ENCODE peak calls at places on chromosomes 1 and 21, in ten cellular contexts. Y is WTC11, Z is nephron progenitor cell, H is body of pancreas, N is colonic mucosa, R is kidney, D is osteocyte, M is AG10803, A is PC-3, O is kidney epithelial cell. I is an unnamed sample.

GRCh38 chr1:235933017-235933416 is 66.3 kb upstream of the LYST start:
- DNase-seq in D (no peak), Y (no peak), R (no peak), H (no peak), O (no peak), A (no peak), Z (no peak), M (no peak), N (no peak), I (no peak)

GRCh38 chr1:226404063-226404903 is 3.6 kb downstream of the PARP1 start:
- DNase-seq in H (no peak), O (no peak), Z (no peak), Y (no peak), R (no peak), D (no peak), A (peak), N (no peak), M (peak), I (peak)

GRCh38 chr1:33684346-33685122 is 179.3 kb upstream of the HMGB4 start:
- DNase-seq in H (no peak), M (peak), O (no peak), N (no peak), D (no peak), Z (no peak), R (no peak), A (no peak), Y (no peak), I (no peak)

GRCh38 chr21:39022901-39023693 is 160.2 kb downstream of the PSMG1 start:
- DNase-seq in Y (no peak), R (peak), O (peak), M (peak), D (no peak), N (no peak), Z (peak), A (no peak), H (peak), I (no peak)

GRCh38 chr1:226268421-226269124 is 40.4 kb downstream of the LIN9 start:
- DNase-seq in D (no peak), Z (no peak), O (no peak), A (peak), H (peak), R (no peak), N (no peak), Y (no peak), M (peak), I (no peak)

GRCh38 chr1:184118051-184118450 is 66.5 kb downstream of the TSEN15 start:
- DNase-seq in O (peak), Y (no peak), H (no peak), D (no peak), Z (no peak), M (peak), N (no peak), R (no peak), A (peak), I (peak)

GRCh38 chr1:109484519-109484975 is 842 bp downstream of the ATXN7L2 start:
- DNase-seq in Y (peak), Z (no peak), A (no peak), D (no peak), O (no peak), R (no peak), H (no peak), M (no peak), N (no peak), I (no peak)

GRCh38 chr1:78607944-78608343 is 12.3 kb upstream of the IFI44L start:
- DNase-seq in D (no peak), O (no peak), M (no peak), Z (no peak), H (peak), R (no peak), N (peak), Y (no peak), A (no peak), I (no peak)

GRCh38 chr1:248863011-248863881 is 4.4 kb upstream of the ZNF692 start:
- DNase-seq in Y (peak), A (peak), D (no peak), Z (peak), H (peak), M (peak), O (no peak), N (peak), R (peak), I (peak)

GRCh38 chr1:41053324-41053723 is 31.8 kb upstream of the SLFNL1 start:
- DNase-seq in M (no peak), A (no peak), Z (no peak), H (no peak), R (no peak), N (no peak), Y (no peak), O (no peak), D (no peak), I (no peak)

GRCh38 chr21:19724081-19724480 is 1274.1 kb upstream of the NCAM2 start:
- DNase-seq in D (no peak), O (no peak), H (no peak), Y (no peak), A (no peak), M (no peak), N (no peak), Z (no peak), R (no peak), I (no peak)

GRCh38 chr1:209672705-209673630 is 2.2 kb upstream of the G0S2 start:
- DNase-seq in Y (no peak), O (no peak), D (no peak), H (no peak), A (peak), R (no peak), Z (no peak), N (no peak), M (peak), I (no peak)

GRCh38 chr1:214446772-214447556 is 104.4 kb downstream of the PTPN14 start:
- DNase-seq in M (peak), Y (peak), R (peak), D (no peak), Z (peak), O (peak), H (peak), A (peak), N (no peak), I (peak)

GRCh38 chr1:47002211-47002610 is 21.3 kb upstream of the CYP4X1 start:
- DNase-seq in R (no peak), O (no peak), M (no peak), A (peak), Y (no peak), Z (no peak), N (no peak), D (no peak), H (no peak), I (no peak)
- TF ChIP-seq CTCF in R (peak), O (peak), M (peak), A (peak), Y (no peak), Z (peak), N (no peak), D (peak), H (no peak), I (no peak)

GRCh38 chr21:25565272-25566199 is 41.7 kb downstream of the MRPL39 start:
- DNase-seq in Y (no peak), H (no peak), M (no peak), N (no peak), Z (no peak), A (no peak), O (no peak), D (no peak), R (no peak), I (no peak)

GRCh38 chr21:25566645-25567044 is 40.6 kb downstream of the MRPL39 start:
- DNase-seq in M (no peak), D (no peak), N (no peak), A (no peak), R (no peak), Z (no peak), O (no peak), H (no peak), Y (no peak), I (no peak)

GRCh38 chr21:25569084-25569483 is 38.2 kb downstream of the MRPL39 start:
- DNase-seq in A (no peak), O (no peak), D (no peak), M (no peak), Y (no peak), R (no peak), N (no peak), H (no peak), Z (no peak), I (no peak)

GRCh38 chr21:25568230-25568629 is 39.1 kb downstream of the MRPL39 start:
- DNase-seq in H (peak), Y (no peak), A (no peak), D (no peak), O (no peak), N (peak), M (peak), Z (peak), R (peak), I (no peak)

DNA sequence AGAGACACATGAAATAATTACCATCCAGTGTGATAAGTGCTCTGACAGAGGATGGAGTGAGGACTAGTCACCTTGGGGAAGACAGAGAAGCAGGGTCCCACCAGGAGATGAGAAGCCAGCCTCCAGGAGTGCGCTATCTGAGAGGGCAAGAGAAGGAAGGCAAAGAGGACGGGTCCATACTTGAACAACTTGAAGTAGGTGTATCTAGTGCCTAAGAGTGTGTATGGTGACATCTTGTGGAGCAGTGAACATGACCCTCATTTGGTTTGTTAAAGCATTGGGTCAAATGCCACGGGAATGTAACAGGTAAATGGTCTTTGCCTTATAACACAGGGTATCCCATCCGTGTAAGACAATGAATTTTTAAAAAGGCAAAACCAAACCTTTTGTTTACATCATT is 39.8 kb downstream of the MRPL39 start:
- DNase-seq in N (no peak), O (no peak), R (no peak), D (no peak), H (no peak), A (no peak), Y (no peak), Z (no peak), M (no peak), I (no peak)
- TF ChIP-seq CTCF in N (no peak), O (no peak), R (no peak), D (no peak), H (no peak), A (no peak), Y (no peak), Z (no peak), M (no peak), I (no peak)

GRCh38 chr1:113109908-113110554 is 37.0 kb downstream of the LRIG2 start:
- DNase-seq in A (peak), M (peak), D (no peak), R (no peak), H (peak), Y (no peak), Z (no peak), N (no peak), O (no peak), I (peak)
- TF ChIP-seq CTCF in A (peak), M (peak), D (no peak), R (no peak), H (peak), Y (no peak), Z (no peak), N (no peak), O (no peak), I (peak)

GRCh38 chr1:6207921-6208320 is 2.0 kb downstream of the RNF207 start:
- DNase-seq in H (no peak), O (no peak), D (no peak), Y (no peak), Z (no peak), A (no peak), R (no peak), N (no peak), M (no peak), I (no peak)

GRCh38 chr1:6210606-6211355 is 4.9 kb downstream of the RNF207 start:
- DNase-seq in D (no peak), N (no peak), M (no peak), Y (no peak), O (no peak), A (no peak), R (peak), Z (no peak), H (no peak), I (no peak)

GRCh38 chr1:6207075-6207885 is 1.4 kb downstream of the RNF207 start:
- DNase-seq in O (no peak), H (no peak), Z (no peak), N (no peak), A (no peak), D (no peak), Y (no peak), R (peak), M (no peak), I (no peak)

GRCh38 chr1:6209661-6210605 is 4.0 kb downstream of the RNF207 start:
- DNase-seq in M (no peak), R (peak), O (no peak), H (no peak), D (no peak), A (no peak), Z (no peak), Y (peak), N (peak), I (no peak)

DNA sequence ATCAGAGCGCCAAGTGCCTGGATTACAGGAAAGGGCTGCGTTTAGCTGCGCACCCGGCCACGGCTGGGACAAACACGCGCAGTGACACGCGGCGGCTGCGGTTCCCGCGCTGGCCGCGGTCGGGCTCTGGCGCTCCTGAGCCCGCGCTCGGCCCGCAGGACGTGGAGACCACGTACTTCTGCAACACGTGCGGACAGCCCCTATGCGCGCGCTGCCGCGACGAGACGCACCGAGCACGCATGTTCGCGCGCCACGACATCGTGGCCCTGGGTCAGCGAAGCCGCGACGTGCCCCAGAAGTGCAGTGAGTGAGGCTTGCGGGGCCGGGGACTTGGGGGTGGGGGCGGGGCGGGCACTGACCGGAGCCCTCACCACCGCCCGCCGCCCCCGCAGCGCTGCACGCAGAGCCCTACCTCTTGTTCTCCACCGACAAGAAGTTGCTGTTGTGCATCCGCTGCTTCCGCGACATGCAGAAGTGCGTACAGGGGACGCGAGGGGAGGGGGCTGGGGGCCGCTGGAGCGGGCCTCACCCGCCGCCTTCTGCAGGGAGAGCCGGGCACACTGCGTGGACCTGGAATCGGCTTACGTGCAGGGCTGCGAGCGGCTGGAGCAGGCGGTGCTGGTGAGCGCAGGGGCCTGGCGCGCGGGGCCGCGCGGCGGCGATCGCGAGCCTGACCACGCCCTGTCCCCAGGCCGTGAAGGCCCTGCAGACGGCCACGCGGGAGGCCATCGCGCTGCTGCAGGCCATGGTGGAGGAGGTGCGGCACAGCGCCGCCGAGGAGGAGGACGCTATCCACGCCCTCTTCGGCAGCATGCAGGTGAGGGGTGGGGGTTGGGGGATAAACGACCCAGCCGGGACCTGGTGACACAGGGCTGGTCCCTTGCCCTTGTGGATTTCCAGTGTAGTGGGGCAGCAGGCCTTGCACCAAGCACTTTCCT is 3.1 kb downstream of the RNF207 start:
- DNase-seq in D (no peak), Y (peak), O (no peak), N (peak), Z (peak), M (peak), A (no peak), H (peak), R (peak), I (no peak)
- TF ChIP-seq CTCF in D (peak), Y (peak), O (peak), N (peak), Z (peak), M (peak), A (no peak), H (peak), R (peak), I (peak)

DNA sequence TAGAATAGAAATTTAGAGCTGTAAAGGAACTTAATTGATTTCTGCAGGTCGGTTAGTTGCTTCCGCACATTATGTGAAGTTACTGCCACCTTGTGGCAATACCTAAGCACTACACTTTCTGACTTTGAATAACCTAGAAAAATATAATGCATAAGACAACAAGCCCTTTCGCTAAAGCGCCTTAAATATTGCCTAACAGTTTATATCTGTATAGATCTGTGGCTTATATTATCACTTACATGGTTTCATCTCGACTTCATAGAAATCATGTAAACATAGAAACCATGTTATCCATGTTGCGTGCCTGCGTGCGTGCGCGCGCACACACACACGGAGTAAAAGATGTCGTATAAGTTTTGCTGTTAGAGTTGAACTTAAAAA is 10.9 kb upstream of the IFI16 start:
- DNase-seq in O (no peak), A (peak), H (peak), N (peak), Y (no peak), Z (peak), D (no peak), R (peak), M (peak), I (no peak)
- TF ChIP-seq CTCF in O (peak), A (peak), H (peak), N (peak), Y (peak), Z (peak), D (peak), R (peak), M (peak), I (peak)

GRCh38 chr1:25796807-25797458 is 3.1 kb upstream of the SELENON start:
- DNase-seq in R (peak), Z (peak), D (peak), Y (peak), O (no peak), H (peak), N (peak), M (peak), A (peak), I (no peak)
- TF ChIP-seq CTCF in R (peak), Z (peak), D (peak), Y (peak), O (peak), H (peak), N (peak), M (peak), A (peak), I (peak)

I was measured in AG09319.